ENCODE peak calls at places on chromosomes 13 and 19, in eight cellular contexts. J is tibial artery, U is retinal pigment epithelial cell, V is fibroblast of villous mesenchyme, E is thoracic aorta, Q is AG04449, R is fibroblast of the aortic adventitia, Z is colonic mucosa. F is an unnamed sample.

GRCh38 chr13:64992314-64992713 is 2237.8 kb downstream of the PCDH9 start:
- DNase-seq in J (no peak), U (no peak), V (no peak), E (no peak), Q (no peak), R (no peak), Z (no peak), F (no peak)

GRCh38 chr13:23391752-23392151 is 41.8 kb downstream of the SACS start:
- DNase-seq in J (no peak), U (no peak), V (no peak), E (no peak), Q (no peak), R (peak; percentile 32), Z (no peak), F (no peak)

GRCh38 chr19:37964109-37964508 is 57.1 kb downstream of the SIPA1L3 start:
- DNase-seq in J (peak; percentile 16), U (no peak), V (no peak), E (no peak), Q (no peak), R (no peak), Z (no peak), F (no peak)

GRCh38 chr13:34810996-34811395 is 131.1 kb upstream of the NBEA start:
- DNase-seq in J (no peak), U (no peak), V (no peak), E (no peak), Q (no peak), R (no peak), Z (no peak), F (no peak)

GRCh38 chr13:79541426-79542049 is 60.6 kb downstream of the NDFIP2 start:
- DNase-seq in J (no peak), U (no peak), V (peak; percentile 78), E (no peak), Q (no peak), R (peak; percentile 87), Z (no peak), F (no peak)

GRCh38 chr13:111006508-111007031 is 91.7 kb upstream of the ANKRD10 start:
- DNase-seq in J (peak; percentile 94), U (peak; percentile 76), V (peak; percentile 88), E (peak; percentile 69), Q (peak; percentile 23), R (peak; percentile 93), Z (peak; percentile 51), F (peak; percentile 73)

GRCh38 chr13:59269476-59269875 is 894.3 kb downstream of the DIAPH3 start:
- DNase-seq in J (no peak), U (peak; percentile 81), V (no peak), E (no peak), Q (peak; percentile 82), R (peak; percentile 36), Z (no peak), F (no peak)

GRCh38 chr13:48975926-48976676 is 389 bp downstream of the FNDC3A start:
- DNase-seq in J (peak; percentile 92), U (peak; percentile 35), V (peak; percentile 85), E (peak; percentile 40), Q (no peak), R (peak; percentile 75), Z (peak; percentile 81), F (peak; percentile 59)

GRCh38 chr13:95191821-95192220 is 109.4 kb downstream of the ABCC4 start:
- DNase-seq in J (peak; percentile 79), U (no peak), V (peak; percentile 86), E (no peak), Q (peak; percentile 36), R (peak; percentile 82), Z (peak; percentile 78), F (peak; percentile 70)

GRCh38 chr13:94129490-94129894 is 350.0 kb downstream of the DCT start:
- DNase-seq in J (no peak), U (no peak), V (no peak), E (no peak), Q (no peak), R (no peak), Z (no peak), F (no peak)

DNA sequence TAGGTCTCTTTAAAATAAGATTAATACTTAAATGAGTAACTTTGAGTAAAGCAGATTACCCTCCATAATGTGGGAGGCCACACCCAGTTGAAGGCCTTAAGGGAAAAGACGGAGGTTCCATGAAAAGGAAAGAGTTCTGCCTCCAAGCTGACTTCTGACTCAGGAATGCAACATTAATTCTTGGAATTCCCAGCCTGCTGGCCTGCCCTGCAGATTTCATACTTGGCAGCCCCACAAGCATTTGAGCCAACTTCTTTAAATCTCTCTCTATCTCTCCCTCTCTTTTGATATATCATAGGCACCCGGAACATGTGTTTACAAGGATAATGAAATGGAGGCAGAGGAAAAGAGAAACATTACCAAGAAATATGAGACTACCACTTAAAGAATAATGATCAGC is 902.3 kb upstream of the MIR17HG start:
- DNase-seq in J (no peak), U (peak; percentile 95), V (peak; percentile 80), E (no peak), Q (peak; percentile 73), R (peak; percentile 97), Z (no peak), F (peak; percentile 67)
- H3K4me3 ChIP-seq in J (no peak overlapping the region), U (no peak overlapping the region), V (no peak overlapping the region), E (peak overlapping the region; percentile 10), Q (no peak overlapping the region), R (no peak overlapping the region), Z (no peak overlapping the region), F (no peak overlapping the region)

GRCh38 chr19:4197625-4198466 is 15.4 kb downstream of the ANKRD24 start:
- DNase-seq in J (no peak), U (no peak), V (no peak), E (no peak), Q (no peak), R (no peak), Z (no peak), F (no peak)
- H3K4me3 ChIP-seq in J (no peak overlapping the region), U (no peak overlapping the region), V (no peak overlapping the region), E (no peak overlapping the region), Q (no peak overlapping the region), R (no peak overlapping the region), Z (no peak overlapping the region), F (no peak overlapping the region)

DNA sequence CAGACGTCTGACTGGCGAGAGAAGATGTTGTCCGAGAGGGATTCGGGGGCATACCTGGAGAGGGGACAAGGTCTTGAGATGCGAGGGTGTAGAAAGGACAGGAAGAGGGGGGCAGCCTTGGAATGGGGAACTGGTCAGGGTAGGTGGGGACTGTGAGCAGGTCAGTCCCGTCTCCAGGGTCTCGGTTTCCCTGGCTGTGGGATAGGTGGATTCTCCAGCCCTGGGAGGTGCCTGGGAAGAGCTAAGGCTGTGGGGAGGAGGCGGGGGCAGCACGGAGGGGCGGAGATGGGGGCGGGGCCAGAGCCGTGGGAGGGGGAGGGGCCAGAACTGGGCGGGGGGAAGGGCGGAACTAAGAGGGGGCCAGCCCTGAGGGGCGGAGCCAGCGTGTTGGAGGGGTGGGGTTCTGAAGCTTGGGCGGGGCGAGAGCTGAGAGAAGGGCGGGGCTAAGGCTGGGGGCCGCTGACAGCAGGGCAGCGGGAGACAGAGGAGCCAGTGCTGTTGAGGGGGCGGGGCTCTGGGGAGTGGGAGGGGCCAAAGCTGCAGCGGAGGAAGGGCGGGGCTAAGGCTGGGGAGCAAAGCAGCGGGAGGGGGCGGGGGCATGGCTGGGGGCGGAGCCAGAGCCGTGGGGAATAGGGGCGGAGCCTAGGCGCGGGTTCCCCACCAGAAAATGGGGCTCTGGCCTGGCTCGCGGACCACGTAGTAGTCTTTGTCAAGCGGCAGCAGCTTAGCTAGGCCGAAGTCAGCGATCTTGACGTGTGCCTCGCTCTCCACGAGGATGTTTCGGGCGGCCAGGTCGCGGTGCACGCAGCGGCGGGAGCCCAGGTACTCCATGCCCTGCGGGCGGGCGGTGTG is 9.5 kb upstream of the INSL3 start:
- DNase-seq in J (no peak), U (peak; percentile 59), V (peak; percentile 28), E (no peak), Q (no peak), R (peak; percentile 63), Z (peak; percentile 92), F (no peak)
- H3K4me3 ChIP-seq in J (no peak overlapping the region), U (peak overlapping the region; percentile 56), V (no peak overlapping the region), E (no peak overlapping the region), Q (peak overlapping the region; percentile 48), R (peak overlapping the region; percentile 22), Z (peak overlapping the region; percentile 35), F (peak overlapping the region; percentile 32)

DNA sequence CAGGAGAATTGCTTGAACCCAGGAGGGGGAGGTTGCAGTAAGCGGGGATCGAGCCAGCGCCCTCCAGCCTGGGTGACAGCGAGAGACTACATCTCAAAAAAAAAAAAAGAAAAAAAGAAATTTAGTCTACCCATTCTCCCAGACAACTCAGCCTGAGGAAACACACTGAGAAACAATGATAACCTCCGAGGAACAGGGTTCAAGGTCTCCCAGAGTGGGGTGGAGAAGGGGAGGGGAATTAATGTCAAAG is 1.4 kb upstream of the VASP start:
- DNase-seq in J (no peak), U (no peak), V (no peak), E (no peak), Q (no peak), R (no peak), Z (no peak), F (no peak)
- H3K4me3 ChIP-seq in J (peak overlapping the region; percentile 86), U (peak overlapping the region; percentile 96), V (peak overlapping the region; percentile 99), E (peak overlapping the region; percentile 95), Q (peak overlapping the region; percentile 82), R (peak overlapping the region; percentile 98), Z (peak overlapping the region; percentile 99), F (peak overlapping the region; percentile 97)

GRCh38 chr19:53196777-53197396 is 3.7 kb upstream of the ZNF665 start:
- DNase-seq in J (peak; percentile 98), U (peak; percentile 55), V (peak; percentile 95), E (peak; percentile 91), Q (no peak), R (peak; percentile 84), Z (peak; percentile 98), F (peak; percentile 86)
- H3K4me3 ChIP-seq in J (peak overlapping the region; percentile 74), U (peak overlapping the region; percentile 90), V (peak overlapping the region; percentile 87), E (peak overlapping the region; percentile 100), Q (peak overlapping the region; percentile 72), R (peak overlapping the region; percentile 92), Z (peak overlapping the region; percentile 68), F (peak overlapping the region; percentile 99)

DNA sequence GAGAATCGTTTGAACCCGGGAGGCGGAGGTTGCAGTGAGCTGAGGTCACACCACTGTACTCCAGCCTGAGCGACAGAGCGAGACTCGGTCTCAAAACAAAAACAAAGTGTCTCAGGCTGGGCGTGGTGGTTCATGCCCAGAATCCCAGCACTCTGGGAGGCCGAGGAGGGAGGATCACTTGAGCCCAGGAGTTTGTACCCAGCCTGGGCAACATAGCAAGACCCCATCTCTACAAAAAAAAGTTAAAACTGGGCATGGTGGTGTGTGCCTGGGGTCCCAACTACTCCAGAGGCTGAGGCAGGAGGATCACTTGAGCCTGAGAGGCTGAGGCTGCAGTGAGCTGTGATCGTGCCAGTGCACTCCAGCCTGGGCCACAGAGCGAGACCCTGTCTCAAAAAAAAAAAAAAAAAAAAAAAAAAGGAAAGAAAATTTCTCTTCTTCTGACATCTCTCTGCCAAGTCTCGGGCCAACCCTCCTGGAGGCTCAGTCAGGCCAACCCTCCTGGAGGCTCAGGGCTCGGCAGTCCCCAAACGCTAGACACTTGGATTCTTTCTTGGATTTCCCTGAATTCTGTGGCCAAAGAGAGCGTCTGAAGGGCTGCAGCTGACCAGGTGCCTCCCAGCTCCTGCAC is 26.3 kb downstream of the ARID3A start:
- DNase-seq in J (no peak), U (no peak), V (no peak), E (no peak), Q (no peak), R (no peak), Z (no peak), F (no peak)
- H3K4me3 ChIP-seq in J (no peak overlapping the region), U (no peak overlapping the region), V (peak overlapping the region; percentile 41), E (no peak overlapping the region), Q (no peak overlapping the region), R (no peak overlapping the region), Z (no peak overlapping the region), F (no peak overlapping the region)

F was measured in ascending aorta.